ENCODE peak calls at places on chromosomes 3 and 15, in four cellular contexts. V is breast epithelium, J is sigmoid colon, Y is ovary. X is an unnamed sample. For H3K27me3, the result is how much of the 10 kb centered on the place peaks cover.

GRCh38 chr3:81242871-81243270 is 518.6 kb downstream of the GBE1 start:
- DNase-seq in V (no peak), J (no peak), Y (no peak), X (no peak)

GRCh38 chr15:90819390-90819789 is 49.0 kb upstream of the FURIN start:
- DNase-seq in V (no peak), J (peak), Y (no peak), X (no peak)

GRCh38 chr15:70608156-70608555 is 155.2 kb downstream of the UACA start:
- DNase-seq in V (no peak), J (no peak), Y (peak), X (no peak)

GRCh38 chr3:128069271-128069670 is 17.0 kb downstream of the SEC61A1 start:
- DNase-seq in V (no peak), J (no peak), Y (no peak), X (no peak)

GRCh38 chr15:81302605-81303204 is 21.2 kb downstream of the STARD5 start:
- DNase-seq in V (no peak), J (no peak), Y (no peak), X (no peak)

GRCh38 chr3:47614788-47615187 is 36.1 kb upstream of the CSPG5 start:
- DNase-seq in V (no peak), J (no peak), Y (no peak), X (no peak)

GRCh38 chr3:136038668-136039067 is 73.1 kb downstream of the PPP2R3A start:
- DNase-seq in V (no peak), J (no peak), Y (no peak), X (no peak)

GRCh38 chr3:52299247-52299657 is 11.6 kb downstream of the GLYCTK start:
- DNase-seq in V (no peak), J (no peak), Y (no peak), X (no peak)

GRCh38 chr3:130677310-130677709 is 69.3 kb downstream of the PIK3R4 start:
- DNase-seq in V (no peak), J (no peak), Y (no peak), X (no peak)

GRCh38 chr15:63669074-63669473 is 71.9 kb downstream of the FBXL22 start:
- DNase-seq in V (no peak), J (no peak), Y (no peak), X (no peak)

GRCh38 chr15:78064544-78064943 is 13.0 kb downstream of the TBC1D2B start:
- DNase-seq in V (no peak), J (no peak), Y (no peak), X (no peak)

GRCh38 chr3:11566478-11566877 is 77.2 kb downstream of the VGLL4 start:
- DNase-seq in V (no peak), J (no peak), Y (peak), X (no peak)

GRCh38 chr3:141410408-141410807 is 42.1 kb downstream of the ZBTB38 start:
- DNase-seq in V (no peak), J (peak), Y (peak), X (no peak)

GRCh38 chr15:67843571-67844387 is 3.9 kb upstream of the RNU6-1 start:
- DNase-seq in V (no peak), J (peak), Y (peak), X (no peak)

GRCh38 chr3:44076221-44076829 is 165.4 kb upstream of the TOPAZ1 start:
- DNase-seq in V (no peak), J (no peak), Y (no peak), X (no peak)

GRCh38 chr3:159637895-159638542 is 350.6 kb upstream of the IL12A start:
- DNase-seq in V (no peak), J (no peak), Y (no peak), X (no peak)

GRCh38 chr3:35737934-35738706 is 98.8 kb downstream of the ARPP21 start:
- DNase-seq in V (no peak), J (no peak), Y (no peak), X (no peak)

GRCh38 chr3:71348001-71348632 is 235.4 kb downstream of the FOXP1 start:
- DNase-seq in V (no peak), J (no peak), Y (no peak), X (no peak)

GRCh38 chr3:12993623-12994356 is 79.4 kb downstream of the IQSEC1 start:
- DNase-seq in V (no peak), J (peak), Y (no peak), X (no peak)

GRCh38 chr3:116852801-116853200 is 143.2 kb downstream of the TUSC7 start:
- DNase-seq in V (no peak), J (no peak), Y (no peak), X (no peak)

GRCh38 chr3:78878011-78878410 is 889.8 kb downstream of the ROBO1 start:
- DNase-seq in V (no peak), J (no peak), Y (no peak), X (no peak)

GRCh38 chr3:147381610-147382009 is 24.7 kb downstream of the ZIC4 start:
- DNase-seq in V (no peak), J (no peak), Y (no peak), X (no peak)

GRCh38 chr3:147379651-147380050 is 26.7 kb downstream of the ZIC4 start:
- DNase-seq in V (no peak), J (no peak), Y (no peak), X (no peak)

GRCh38 chr3:147380271-147380995 is 25.9 kb downstream of the ZIC4 start:
- DNase-seq in V (no peak), J (no peak), Y (no peak), X (no peak)

GRCh38 chr3:147383617-147384016 is 22.7 kb downstream of the ZIC4 start:
- DNase-seq in V (no peak), J (no peak), Y (no peak), X (no peak)

GRCh38 chr3:147380996-147381376 is 25.4 kb downstream of the ZIC4 start:
- DNase-seq in V (no peak), J (no peak), Y (no peak), X (no peak)
- H3K27me3 ChIP-seq in V (half or more), J (half or more), Y (under half), X (half or more)

DNA sequence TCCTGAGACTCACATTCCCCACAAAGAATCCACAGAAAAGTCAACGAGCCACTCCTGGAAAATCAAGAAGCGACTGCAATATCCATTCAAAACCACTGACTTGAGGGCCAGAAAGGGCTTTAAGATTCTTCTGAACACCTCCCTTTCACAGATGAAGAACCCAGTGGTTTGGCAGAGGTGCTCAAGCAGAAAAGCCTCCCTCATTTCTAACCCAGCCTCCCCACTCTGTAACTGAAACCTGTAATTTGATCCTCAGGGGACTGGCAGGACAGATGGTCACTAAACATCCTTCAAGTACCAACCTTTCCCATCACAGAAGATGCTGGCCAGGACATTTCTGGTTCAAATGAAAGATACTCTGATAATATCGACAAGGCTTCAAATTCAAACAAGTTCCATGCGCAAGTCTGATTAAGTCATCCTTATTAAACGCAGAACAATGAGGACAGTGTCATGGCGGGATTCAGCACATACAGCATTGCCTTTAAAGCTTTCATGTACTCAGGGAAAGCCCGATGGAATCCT is 5.5 kb downstream of the SEMA5B start:
- DNase-seq in V (no peak), J (no peak), Y (no peak), X (no peak)
- H3K27me3 ChIP-seq in V (under half), J (under half), Y (under half), X (half or more)

DNA sequence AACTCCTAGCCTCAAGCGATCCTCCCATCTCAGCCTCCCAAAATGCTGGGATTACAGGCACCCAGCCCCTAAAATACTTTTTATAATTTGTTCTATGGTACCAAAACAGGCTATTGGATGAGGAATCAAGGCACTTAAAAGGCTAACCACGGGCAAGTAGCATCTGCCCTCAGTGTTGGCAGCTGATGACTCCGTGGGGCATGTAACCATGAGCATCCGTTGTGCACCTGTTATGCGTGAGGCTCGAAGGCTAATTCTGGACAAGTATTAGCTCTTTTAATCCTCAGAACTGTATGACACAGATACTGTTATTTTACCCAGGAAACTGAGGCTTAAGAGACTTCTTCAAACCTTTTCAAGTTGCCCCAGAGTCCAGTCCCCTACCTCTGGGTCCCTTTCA is 10.2 kb downstream of the WDR73 start:
- DNase-seq in V (no peak), J (peak), Y (no peak), X (no peak)
- H3K27me3 ChIP-seq in V (under half), J (under half), Y (under half), X (under half)

DNA sequence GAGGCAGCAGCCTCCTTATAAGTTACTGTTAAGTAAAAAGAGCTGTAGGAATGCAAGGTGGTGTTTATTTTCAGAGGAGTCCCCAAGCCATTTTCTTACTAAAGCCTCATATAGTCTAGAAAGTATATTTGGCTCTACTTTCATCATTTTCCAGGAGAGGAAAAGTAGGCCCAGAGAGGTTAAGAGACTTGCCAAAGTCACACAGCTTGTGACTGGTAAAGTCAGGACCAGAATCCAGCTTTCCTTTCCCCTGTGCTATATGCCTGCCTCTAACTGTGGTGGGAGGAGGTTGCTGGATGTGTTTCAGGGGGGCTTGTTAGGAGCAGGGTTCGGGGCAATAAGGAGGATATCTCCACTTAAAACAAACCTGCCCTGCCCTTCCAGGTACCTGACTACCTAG is 7.2 kb upstream of the OGG1 start:
- DNase-seq in V (no peak), J (no peak), Y (no peak), X (no peak)
- H3K27me3 ChIP-seq in V (under half), J (under half), Y (under half), X (under half)

GRCh38 chr3:14241716-14242115 is 63.1 kb downstream of the LSM3 start:
- DNase-seq in V (no peak), J (no peak), Y (no peak), X (no peak)
- H3K27me3 ChIP-seq in V (under half), J (under half), Y (under half), X (under half)

DNA sequence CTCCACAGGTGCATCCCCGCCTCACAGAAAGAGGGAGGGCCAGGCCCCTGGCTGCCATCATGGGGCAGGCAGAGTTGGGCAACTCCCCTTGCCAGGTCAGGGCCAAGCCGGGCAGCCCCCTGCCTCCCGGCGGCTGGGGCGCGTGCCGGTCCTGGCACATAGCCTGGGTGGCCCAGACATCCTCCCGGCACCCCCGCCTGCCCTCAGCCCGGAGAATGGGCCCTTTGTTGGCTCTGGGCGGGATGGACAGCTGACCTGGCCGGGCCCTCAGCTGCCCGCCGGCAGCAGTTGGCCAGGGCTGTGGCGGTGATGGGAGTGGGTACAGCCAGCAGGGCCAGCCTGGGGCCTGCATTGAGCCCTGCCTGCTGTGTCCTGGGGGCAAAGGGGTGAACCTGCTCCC is 16.5 kb downstream of the PLXNA1 start:
- DNase-seq in V (no peak), J (no peak), Y (no peak), X (no peak)
- H3K27me3 ChIP-seq in V (under half), J (under half), Y (under half), X (under half)

GRCh38 chr15:66115568-66116206 is 137.9 kb downstream of the MEGF11 start:
- DNase-seq in V (no peak), J (no peak), Y (no peak), X (no peak)
- H3K27me3 ChIP-seq in V (under half), J (under half), Y (under half), X (under half)

GRCh38 chr15:85336870-85337269 is 43.5 kb upstream of the AKAP13 start:
- DNase-seq in V (no peak), J (no peak), Y (no peak), X (no peak)
- H3K27me3 ChIP-seq in V (under half), J (under half), Y (under half), X (under half)

DNA sequence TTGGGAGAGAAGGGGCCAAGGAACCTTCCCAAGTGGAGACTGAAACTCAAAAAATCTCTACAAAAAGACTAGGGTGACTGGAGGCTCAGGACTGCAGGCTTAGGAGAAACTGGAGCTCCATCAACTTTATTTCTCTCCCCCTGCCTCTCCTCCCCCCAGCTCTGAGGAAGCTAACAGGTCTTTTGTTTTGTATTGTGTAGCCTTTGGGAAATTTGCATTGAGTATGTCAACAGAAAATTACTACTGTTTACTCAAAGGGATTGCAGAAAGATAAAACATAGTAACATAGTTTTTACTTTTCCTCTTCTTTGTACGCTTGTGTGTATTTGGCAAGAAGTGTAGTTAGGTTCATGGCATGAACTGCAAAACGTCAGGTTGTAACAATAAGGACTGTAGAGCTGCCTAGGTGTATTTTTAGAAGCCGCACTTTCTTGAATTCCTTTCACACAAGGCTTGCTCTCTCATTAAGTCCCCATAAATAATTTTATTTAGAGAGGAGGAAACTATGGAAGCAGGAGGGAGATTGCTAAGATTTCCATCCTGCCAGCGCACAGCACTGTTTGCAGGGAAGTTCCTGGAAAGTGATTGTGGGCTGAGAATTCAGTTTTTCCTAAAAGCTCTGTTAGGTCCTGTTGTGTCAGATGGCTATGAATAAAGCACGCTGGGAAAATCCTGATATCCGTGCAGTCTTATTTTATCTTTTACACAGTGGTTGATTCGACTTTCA is 21.1 kb upstream of the SATB1 start:
- DNase-seq in V (no peak), J (no peak), Y (no peak), X (no peak)
- H3K27me3 ChIP-seq in V (under half), J (under half), Y (under half), X (under half)

X was measured in CD4-positive, alpha-beta T cell.